ENCODE peak calls at places on chromosomes 1 and 21, in eight cellular contexts. N is left lung, A is mammary epithelial cell, B is adrenal gland, H is cardiac muscle cell, R is colonic mucosa, M is fibroblast of lung, W is prostate gland. X is an unnamed sample.

GRCh38 chr1:81412954-81413353 is 387.8 kb upstream of the ADGRL2 start:
- DNase-seq in A (no peak), W (no peak), M (no peak), R (no peak), H (no peak), N (no peak), B (no peak), X (no peak)

GRCh38 chr1:230208619-230209261 is 141.7 kb downstream of the GALNT2 start:
- DNase-seq in M (no peak), W (no peak), H (peak; percentile 39), B (no peak), N (no peak), R (peak; percentile 14), A (no peak), X (no peak)

GRCh38 chr1:99814373-99814900 is 35.7 kb upstream of the AGL start:
- DNase-seq in W (no peak), N (no peak), H (no peak), R (no peak), A (peak; percentile 71), M (no peak), B (no peak), X (no peak)

GRCh38 chr1:38867208-38867607 is 5.9 kb downstream of the MYCBP start:
- DNase-seq in N (no peak), H (no peak), A (no peak), R (no peak), W (no peak), M (no peak), B (no peak), X (no peak)

GRCh38 chr1:212791261-212791675 is 309 bp downstream of the NSL1 start:
- DNase-seq in A (peak; percentile 83), N (no peak), M (peak; percentile 74), H (no peak), W (no peak), B (no peak), R (no peak), X (no peak)

GRCh38 chr1:21334214-21335087 is 44.2 kb upstream of the ECE1 start:
- DNase-seq in W (no peak), M (peak; percentile 76), B (peak; percentile 83), N (peak; percentile 88), R (peak; percentile 78), H (peak; percentile 56), A (peak; percentile 90), X (peak; percentile 68)

GRCh38 chr1:28062806-28063205 is 25.6 kb downstream of the EYA3 start:
- DNase-seq in A (no peak), H (no peak), B (peak; percentile 37), M (no peak), R (no peak), N (peak; percentile 41), W (no peak), X (no peak)

GRCh38 chr1:205766038-205766437 is 9.2 kb downstream of the RAB29 start:
- DNase-seq in R (no peak), A (peak; percentile 34), N (no peak), B (no peak), W (no peak), M (no peak), H (no peak), X (no peak)

GRCh38 chr1:64121766-64122385 is 81.5 kb upstream of the UBE2U start:
- DNase-seq in B (no peak), A (peak; percentile 60), M (no peak), H (no peak), W (no peak), R (no peak), N (no peak), X (no peak)

GRCh38 chr21:44681861-44682579 is at the start of gene KRTAP12-1:
- DNase-seq in M (no peak), H (no peak), R (no peak), W (no peak), N (no peak), B (no peak), A (no peak), X (no peak)

GRCh38 chr1:114854693-114855320 is at the start of gene SYCP1:
- DNase-seq in W (no peak), A (peak; percentile 1), R (no peak), B (no peak), H (no peak), M (no peak), N (no peak), X (no peak)

GRCh38 chr1:21586926-21587601 is 77.8 kb downstream of the ALPL start:
- DNase-seq in A (peak; percentile 85), N (peak; percentile 82), B (peak; percentile 96), R (no peak), M (peak; percentile 72), H (peak; percentile 60), W (no peak), X (peak; percentile 60)

GRCh38 chr1:119485246-119485645 is 21.8 kb upstream of the HSD3B1 start:
- DNase-seq in R (no peak), A (no peak), B (no peak), W (no peak), M (no peak), N (no peak), H (no peak), X (no peak)

GRCh38 chr1:105386489-105386888 is 1636.8 kb downstream of the AMY1C start:
- DNase-seq in R (no peak), W (no peak), A (no peak), N (no peak), H (peak; percentile 64), M (no peak), B (no peak), X (no peak)

GRCh38 chr1:7549693-7550161 is 221.4 kb upstream of the VAMP3 start:
- DNase-seq in A (peak; percentile 73), R (no peak), N (peak; percentile 29), M (no peak), H (no peak), W (no peak), B (no peak), X (no peak)

GRCh38 chr21:15379776-15380175 is 315.0 kb upstream of the NRIP1 start:
- DNase-seq in R (no peak), W (no peak), H (no peak), N (no peak), M (no peak), B (no peak), A (peak; percentile 17), X (no peak)

GRCh38 chr1:173148971-173149370 is 58.2 kb downstream of the TNFSF4 start:
- DNase-seq in M (peak; percentile 27), N (no peak), H (no peak), R (no peak), W (no peak), A (no peak), B (no peak), X (no peak)

GRCh38 chr1:209652121-209652742 is at the start of gene LAMB3:
- DNase-seq in R (peak; percentile 92), N (peak; percentile 69), M (no peak), H (no peak), B (no peak), W (peak; percentile 79), A (peak; percentile 97), X (no peak)

GRCh38 chr1:39110325-39110851 is 84.2 kb downstream of the NDUFS5 start:
- DNase-seq in A (peak; percentile 80), H (no peak), W (no peak), R (no peak), M (peak; percentile 84), B (peak; percentile 48), N (peak; percentile 42), X (no peak)

GRCh38 chr1:208988811-208989222 is 594.7 kb upstream of the CAMK1G start:
- DNase-seq in M (peak; percentile 79), R (peak; percentile 32), W (no peak), A (peak; percentile 58), B (peak; percentile 9), N (no peak), H (peak; percentile 60), X (peak; percentile 31)

GRCh38 chr1:154442006-154442740 is 37.0 kb downstream of the IL6R start:
- DNase-seq in M (no peak), R (no peak), B (no peak), W (no peak), N (no peak), A (no peak), H (no peak), X (no peak)

GRCh38 chr1:16925635-16926490 is 4.1 kb downstream of the CROCC start:
- DNase-seq in B (no peak), H (no peak), R (no peak), A (peak; percentile 87), W (peak; percentile 93), M (no peak), N (no peak), X (no peak)
- TF ChIP-seq CTCF in B (no peak), H (no peak), R (no peak), A (no peak), W (peak; percentile 24), M (no peak), N (no peak), X (no peak)

DNA sequence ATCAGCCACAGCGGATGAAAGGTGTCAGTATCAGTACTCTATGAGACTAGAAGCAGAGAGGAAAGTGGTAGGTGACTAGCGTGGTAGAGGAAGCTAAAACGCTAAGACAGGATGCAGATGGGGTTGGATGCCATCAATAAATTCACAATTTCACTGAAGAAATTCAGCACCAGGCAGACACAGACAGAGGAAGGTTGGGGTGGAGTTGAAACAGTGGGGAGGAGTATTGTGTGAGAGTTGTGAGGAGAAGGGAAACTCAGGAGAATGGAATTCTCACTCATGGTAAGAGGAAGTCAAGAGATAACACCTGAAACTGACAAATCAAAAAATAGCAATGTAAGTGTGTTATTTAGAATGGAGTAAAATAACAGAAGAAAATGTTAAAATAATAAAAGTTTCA is 208.5 kb upstream of the DAB1 start:
- DNase-seq in N (no peak), M (no peak), H (no peak), B (no peak), R (no peak), A (peak; percentile 70), W (no peak), X (no peak)
- H3K27me3 ChIP-seq in N (no peaks in the 10 kb centered on the region), M (no peaks in the 10 kb centered on the region), H (no peaks in the 10 kb centered on the region), B (no peaks in the 10 kb centered on the region), R (no peaks in the 10 kb centered on the region), A (no peaks in the 10 kb centered on the region), W (no peaks in the 10 kb centered on the region), X (no peaks in the 10 kb centered on the region)

DNA sequence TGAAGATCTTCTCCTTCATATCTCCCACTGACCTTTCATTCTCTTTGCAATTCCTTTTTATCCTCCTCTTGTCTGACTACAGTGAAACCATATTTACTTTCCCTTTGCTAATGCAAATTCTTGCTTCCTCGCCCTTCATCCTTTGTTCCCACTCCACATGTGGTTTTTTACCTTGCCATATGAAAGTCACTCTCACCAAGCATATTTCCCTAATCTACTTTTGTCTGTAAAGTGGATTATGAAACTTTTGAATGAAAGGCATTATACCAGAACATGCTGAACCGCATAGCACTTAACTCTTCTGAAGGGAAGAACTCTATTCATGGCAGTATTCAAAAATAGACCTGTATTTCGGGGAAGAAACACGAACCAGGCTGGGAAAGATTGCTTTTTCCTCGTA is 8.0 kb upstream of the TMPRSS15 start:
- DNase-seq in H (no peak), A (no peak), M (no peak), R (no peak), W (no peak), N (no peak), B (no peak), X (no peak)
- H3K9me3 ChIP-seq in H (no peaks in the 10 kb centered on the region), A (peaks cover 19% of the 10 kb centered on the region), M (no peaks in the 10 kb centered on the region), R (no peaks in the 10 kb centered on the region), W (no peaks in the 10 kb centered on the region), N (no peaks in the 10 kb centered on the region), B (peaks cover 3% of the 10 kb centered on the region), X (no peaks in the 10 kb centered on the region)

DNA sequence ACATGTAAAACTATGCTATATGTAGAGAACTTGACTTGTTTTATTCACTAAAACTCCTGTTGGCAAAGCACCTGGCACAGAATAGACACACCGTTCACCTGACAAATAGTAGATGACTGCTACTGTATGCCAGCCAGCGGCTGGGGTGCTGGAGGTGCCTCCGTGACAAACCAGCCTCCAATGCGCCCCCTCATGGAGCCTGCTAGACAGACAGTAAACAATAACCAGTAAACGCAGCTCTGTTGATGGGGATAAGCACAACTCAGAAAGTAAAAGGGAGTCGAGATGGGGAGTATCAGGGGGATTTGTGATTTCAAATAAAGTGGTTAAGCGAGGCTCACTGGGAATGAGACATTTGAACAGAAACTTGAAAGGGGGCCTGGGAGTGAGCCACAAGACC is 107.2 kb downstream of the PRDM2 start:
- DNase-seq in A (no peak), B (peak; percentile 61), R (no peak), M (peak; percentile 27), W (peak; percentile 63), N (no peak), H (peak; percentile 42), X (no peak)
- TF ChIP-seq CTCF in A (no peak), B (peak; percentile 21), R (peak; percentile 16), M (peak; percentile 45), W (peak; percentile 62), N (no peak), H (peak; percentile 52), X (peak; percentile 27)